ENCODE peak calls at places on chromosome 1, in five cellular contexts. U is EH, A is A172, S is cardiac fibroblast, I is body of pancreas. Q is an unnamed sample.

GRCh38 chr1:116763787-116764465 is 9.7 kb downstream of the CD2 start:
- DNase-seq in I (peak; percentile 60), A (no peak), S (peak; percentile 13), U (peak; percentile 13), Q (no peak)

GRCh38 chr1:178122283-178122682 is 28.4 kb downstream of the RASAL2 start:
- DNase-seq in A (no peak), S (no peak), U (peak; percentile 41), I (no peak), Q (peak; percentile 13)

GRCh38 chr1:22930235-22930912 is 42.3 kb downstream of the LACTBL1 start:
- DNase-seq in A (no peak), S (peak; percentile 33), U (peak; percentile 52), I (peak; percentile 26), Q (peak; percentile 17)

GRCh38 chr1:15696956-15697521 is 12.9 kb downstream of the PLEKHM2 start:
- DNase-seq in U (no peak), S (no peak), A (no peak), I (no peak), Q (no peak)

GRCh38 chr1:162011337-162012012 is 12.2 kb downstream of the OLFML2B start:
- DNase-seq in U (no peak), A (no peak), S (no peak), I (no peak), Q (peak; percentile 54)

GRCh38 chr1:167627865-167628641 is 2.0 kb upstream of the RCSD1 start:
- DNase-seq in S (no peak), I (no peak), U (no peak), A (peak; percentile 88), Q (no peak)

GRCh38 chr1:227899820-227900449 is 47.8 kb downstream of the WNT9A start:
- DNase-seq in U (no peak), I (no peak), S (no peak), A (no peak), Q (no peak)

GRCh38 chr1:181632492-181632891 is 149.2 kb downstream of the CACNA1E start:
- DNase-seq in S (no peak), I (no peak), U (no peak), A (no peak), Q (no peak)

GRCh38 chr1:163650624-163651023 is 328.9 kb downstream of the NUF2 start:
- DNase-seq in A (peak; percentile 11), S (no peak), U (no peak), I (no peak), Q (no peak)

GRCh38 chr1:158675563-158675962 is 11.0 kb downstream of the SPTA1 start:
- DNase-seq in I (no peak), U (no peak), A (no peak), S (no peak), Q (no peak)

GRCh38 chr1:41806472-41807155 is 112.1 kb downstream of the HIVEP3 start:
- DNase-seq in I (no peak), A (no peak), S (no peak), U (no peak), Q (no peak)